ENCODE peak calls at places on chromosomes 11 and 22, in six cellular contexts. One of them, this sample, is unnamed. For H3K27me3, the result is how much of the 10 kb centered on the place peaks cover.

GRCh38 chr11:58625826-58626460 is 3.5 kb downstream of the CNTF start:
- DNase-seq in CD8-positive, alpha-beta T cell: no peak
- DNase-seq in thoracic aorta: no peak
- DNase-seq in psoas muscle: no peak
- DNase-seq in left ventricle myocardium inferior: no peak
- DNase-seq in sigmoid colon: no peak
- DNase-seq in this sample: no peak

GRCh38 chr11:78000193-78000592 is 5.7 kb upstream of the INTS4 start:
- DNase-seq in CD8-positive, alpha-beta T cell: peak
- DNase-seq in thoracic aorta: no peak
- DNase-seq in psoas muscle: no peak
- DNase-seq in left ventricle myocardium inferior: no peak
- DNase-seq in sigmoid colon: no peak
- DNase-seq in this sample: peak

GRCh38 chr22:36398602-36399472 is 11.1 kb upstream of the MYH9 start:
- DNase-seq in CD8-positive, alpha-beta T cell: no peak
- DNase-seq in thoracic aorta: no peak
- DNase-seq in psoas muscle: no peak
- DNase-seq in left ventricle myocardium inferior: no peak
- DNase-seq in sigmoid colon: no peak
- DNase-seq in this sample: peak

GRCh38 chr11:47270331-47271271 is 668 bp downstream of the MADD start:
- DNase-seq in CD8-positive, alpha-beta T cell: peak
- DNase-seq in thoracic aorta: no peak
- DNase-seq in psoas muscle: peak
- DNase-seq in left ventricle myocardium inferior: no peak
- DNase-seq in sigmoid colon: peak
- DNase-seq in this sample: peak

GRCh38 chr11:44269369-44270351 is 40.3 kb downstream of the ALX4 start:
- DNase-seq in CD8-positive, alpha-beta T cell: no peak
- DNase-seq in thoracic aorta: no peak
- DNase-seq in psoas muscle: no peak
- DNase-seq in left ventricle myocardium inferior: no peak
- DNase-seq in sigmoid colon: no peak
- DNase-seq in this sample: no peak

GRCh38 chr11:15034687-15035267 is 38.6 kb upstream of the CALCB start:
- DNase-seq in CD8-positive, alpha-beta T cell: no peak
- DNase-seq in thoracic aorta: no peak
- DNase-seq in psoas muscle: peak
- DNase-seq in left ventricle myocardium inferior: no peak
- DNase-seq in sigmoid colon: no peak
- DNase-seq in this sample: no peak

GRCh38 chr11:2940166-2940929 is 11.1 kb upstream of the PHLDA2 start:
- DNase-seq in CD8-positive, alpha-beta T cell: peak
- DNase-seq in thoracic aorta: no peak
- DNase-seq in psoas muscle: peak
- DNase-seq in left ventricle myocardium inferior: peak
- DNase-seq in sigmoid colon: peak
- DNase-seq in this sample: peak

GRCh38 chr11:46438211-46438610 is 46.6 kb upstream of the CHRM4 start:
- DNase-seq in CD8-positive, alpha-beta T cell: no peak
- DNase-seq in thoracic aorta: no peak
- DNase-seq in psoas muscle: no peak
- DNase-seq in left ventricle myocardium inferior: no peak
- DNase-seq in sigmoid colon: no peak
- DNase-seq in this sample: no peak

GRCh38 chr22:26606611-26607010 is 11.2 kb downstream of the CRYBB1 start:
- DNase-seq in CD8-positive, alpha-beta T cell: no peak
- DNase-seq in thoracic aorta: no peak
- DNase-seq in psoas muscle: no peak
- DNase-seq in left ventricle myocardium inferior: no peak
- DNase-seq in sigmoid colon: no peak
- DNase-seq in this sample: no peak

GRCh38 chr11:117639601-117640000 is 157.4 kb downstream of the DSCAML1 start:
- DNase-seq in CD8-positive, alpha-beta T cell: no peak
- DNase-seq in thoracic aorta: no peak
- DNase-seq in psoas muscle: no peak
- DNase-seq in left ventricle myocardium inferior: no peak
- DNase-seq in sigmoid colon: no peak
- DNase-seq in this sample: no peak

GRCh38 chr11:134069996-134070845 is 1.3 kb downstream of the JAM3 start:
- DNase-seq in CD8-positive, alpha-beta T cell: no peak
- DNase-seq in thoracic aorta: no peak
- DNase-seq in psoas muscle: no peak
- DNase-seq in left ventricle myocardium inferior: no peak
- DNase-seq in sigmoid colon: no peak
- DNase-seq in this sample: no peak
- H3K27me3 ChIP-seq in CD8-positive, alpha-beta T cell: under half
- H3K27me3 ChIP-seq in thoracic aorta: under half
- H3K27me3 ChIP-seq in psoas muscle: under half
- H3K27me3 ChIP-seq in left ventricle myocardium inferior: under half
- H3K27me3 ChIP-seq in sigmoid colon: under half
- H3K27me3 ChIP-seq in this sample: under half

DNA sequence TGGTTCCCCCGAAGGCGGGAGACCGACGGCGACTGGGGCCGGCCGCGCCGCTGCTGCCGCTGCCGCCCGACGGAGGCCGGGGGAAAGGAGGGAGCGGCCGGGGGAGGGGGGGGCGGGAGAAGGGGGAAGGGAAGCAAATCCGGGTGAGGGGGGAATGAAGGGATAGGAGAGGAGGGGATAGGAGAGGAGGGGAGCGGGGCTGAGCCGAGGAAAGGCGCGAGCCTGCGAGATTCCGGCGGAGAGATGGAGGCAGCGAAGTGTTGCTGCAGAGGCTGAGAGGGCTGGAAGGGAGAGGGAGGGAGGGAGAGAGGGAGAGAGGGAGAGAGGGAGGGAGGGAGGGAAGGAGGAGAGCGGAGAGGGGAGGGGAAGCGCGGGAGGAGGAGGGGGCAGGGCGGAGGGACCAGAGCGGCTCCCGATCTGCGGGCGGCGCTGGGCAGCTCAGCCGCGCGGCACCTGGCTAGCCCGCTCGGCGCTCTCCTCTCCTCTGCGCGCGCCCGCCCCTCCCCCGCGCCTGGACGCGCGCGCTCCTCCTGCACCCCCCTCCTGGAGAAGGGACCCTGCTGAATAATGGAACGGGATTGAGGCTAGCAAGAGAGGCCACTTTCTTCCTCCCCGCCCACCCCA is 52.4 kb downstream of the SLC22A12 start:
- DNase-seq in CD8-positive, alpha-beta T cell: no peak
- DNase-seq in thoracic aorta: no peak
- DNase-seq in psoas muscle: no peak
- DNase-seq in left ventricle myocardium inferior: no peak
- DNase-seq in sigmoid colon: peak
- DNase-seq in this sample: no peak
- H3K27me3 ChIP-seq in CD8-positive, alpha-beta T cell: under half
- H3K27me3 ChIP-seq in thoracic aorta: under half
- H3K27me3 ChIP-seq in psoas muscle: under half
- H3K27me3 ChIP-seq in left ventricle myocardium inferior: half or more
- H3K27me3 ChIP-seq in sigmoid colon: under half
- H3K27me3 ChIP-seq in this sample: under half

GRCh38 chr11:120941000-120941399 is 82.9 kb upstream of the TBCEL start:
- DNase-seq in CD8-positive, alpha-beta T cell: no peak
- DNase-seq in thoracic aorta: no peak
- DNase-seq in psoas muscle: no peak
- DNase-seq in left ventricle myocardium inferior: no peak
- DNase-seq in sigmoid colon: no peak
- DNase-seq in this sample: no peak
- H3K27me3 ChIP-seq in CD8-positive, alpha-beta T cell: under half
- H3K27me3 ChIP-seq in thoracic aorta: under half
- H3K27me3 ChIP-seq in psoas muscle: under half
- H3K27me3 ChIP-seq in left ventricle myocardium inferior: half or more
- H3K27me3 ChIP-seq in sigmoid colon: under half
- H3K27me3 ChIP-seq in this sample: under half

GRCh38 chr11:32438346-32438882 is 3.1 kb upstream of the WT1 start:
- DNase-seq in CD8-positive, alpha-beta T cell: no peak
- DNase-seq in thoracic aorta: no peak
- DNase-seq in psoas muscle: no peak
- DNase-seq in left ventricle myocardium inferior: no peak
- DNase-seq in sigmoid colon: no peak
- DNase-seq in this sample: no peak

GRCh38 chr11:32437406-32438345 is 2.3 kb upstream of the WT1 start:
- DNase-seq in CD8-positive, alpha-beta T cell: no peak
- DNase-seq in thoracic aorta: no peak
- DNase-seq in psoas muscle: no peak
- DNase-seq in left ventricle myocardium inferior: no peak
- DNase-seq in sigmoid colon: no peak
- DNase-seq in this sample: no peak

GRCh38 chr11:32439488-32440210 is 4.3 kb upstream of the WT1 start:
- DNase-seq in CD8-positive, alpha-beta T cell: no peak
- DNase-seq in thoracic aorta: no peak
- DNase-seq in psoas muscle: no peak
- DNase-seq in left ventricle myocardium inferior: no peak
- DNase-seq in sigmoid colon: no peak
- DNase-seq in this sample: no peak

GRCh38 chr11:32440372-32440888 is 5.1 kb upstream of the WT1 start:
- DNase-seq in CD8-positive, alpha-beta T cell: no peak
- DNase-seq in thoracic aorta: no peak
- DNase-seq in psoas muscle: no peak
- DNase-seq in left ventricle myocardium inferior: no peak
- DNase-seq in sigmoid colon: no peak
- DNase-seq in this sample: no peak

GRCh38 chr11:32438883-32439487 is 3.6 kb upstream of the WT1 start:
- DNase-seq in CD8-positive, alpha-beta T cell: no peak
- DNase-seq in thoracic aorta: no peak
- DNase-seq in psoas muscle: no peak
- DNase-seq in left ventricle myocardium inferior: no peak
- DNase-seq in sigmoid colon: no peak
- DNase-seq in this sample: no peak
- H3K27me3 ChIP-seq in CD8-positive, alpha-beta T cell: under half
- H3K27me3 ChIP-seq in thoracic aorta: under half
- H3K27me3 ChIP-seq in psoas muscle: under half
- H3K27me3 ChIP-seq in left ventricle myocardium inferior: half or more
- H3K27me3 ChIP-seq in sigmoid colon: half or more
- H3K27me3 ChIP-seq in this sample: half or more

GRCh38 chr11:624705-625635 is at the start of gene CDHR5:
- DNase-seq in CD8-positive, alpha-beta T cell: no peak
- DNase-seq in thoracic aorta: no peak
- DNase-seq in psoas muscle: peak
- DNase-seq in left ventricle myocardium inferior: no peak
- DNase-seq in sigmoid colon: no peak
- DNase-seq in this sample: no peak
- H3K27me3 ChIP-seq in CD8-positive, alpha-beta T cell: under half
- H3K27me3 ChIP-seq in thoracic aorta: under half
- H3K27me3 ChIP-seq in psoas muscle: under half
- H3K27me3 ChIP-seq in left ventricle myocardium inferior: under half
- H3K27me3 ChIP-seq in sigmoid colon: under half
- H3K27me3 ChIP-seq in this sample: under half

GRCh38 chr22:37809672-37810333 is 2.1 kb downstream of the GCAT start:
- DNase-seq in CD8-positive, alpha-beta T cell: no peak
- DNase-seq in thoracic aorta: no peak
- DNase-seq in psoas muscle: no peak
- DNase-seq in left ventricle myocardium inferior: no peak
- DNase-seq in sigmoid colon: no peak
- DNase-seq in this sample: no peak

GRCh38 chr22:37806409-37807338 is 1.1 kb upstream of the GCAT start:
- DNase-seq in CD8-positive, alpha-beta T cell: no peak
- DNase-seq in thoracic aorta: no peak
- DNase-seq in psoas muscle: no peak
- DNase-seq in left ventricle myocardium inferior: no peak
- DNase-seq in sigmoid colon: peak
- DNase-seq in this sample: peak

GRCh38 chr22:37808294-37808657 is 542 bp downstream of the GCAT start:
- DNase-seq in CD8-positive, alpha-beta T cell: no peak
- DNase-seq in thoracic aorta: no peak
- DNase-seq in psoas muscle: no peak
- DNase-seq in left ventricle myocardium inferior: no peak
- DNase-seq in sigmoid colon: no peak
- DNase-seq in this sample: no peak

GRCh38 chr22:37805878-37806277 is 1.9 kb upstream of the GCAT start:
- DNase-seq in CD8-positive, alpha-beta T cell: no peak
- DNase-seq in thoracic aorta: no peak
- DNase-seq in psoas muscle: no peak
- DNase-seq in left ventricle myocardium inferior: no peak
- DNase-seq in sigmoid colon: no peak
- DNase-seq in this sample: no peak

GRCh38 chr22:37807410-37808293 is at the start of gene GCAT:
- DNase-seq in CD8-positive, alpha-beta T cell: peak
- DNase-seq in thoracic aorta: peak
- DNase-seq in psoas muscle: peak
- DNase-seq in left ventricle myocardium inferior: peak
- DNase-seq in sigmoid colon: peak
- DNase-seq in this sample: peak
- H3K27me3 ChIP-seq in CD8-positive, alpha-beta T cell: under half
- H3K27me3 ChIP-seq in thoracic aorta: under half
- H3K27me3 ChIP-seq in psoas muscle: under half
- H3K27me3 ChIP-seq in left ventricle myocardium inferior: under half
- H3K27me3 ChIP-seq in sigmoid colon: under half
- H3K27me3 ChIP-seq in this sample: under half

GRCh38 chr22:42450862-42451261 is 18.7 kb upstream of the NFAM1 start:
- DNase-seq in CD8-positive, alpha-beta T cell: no peak
- DNase-seq in thoracic aorta: no peak
- DNase-seq in psoas muscle: no peak
- DNase-seq in left ventricle myocardium inferior: no peak
- DNase-seq in sigmoid colon: no peak
- DNase-seq in this sample: no peak
- H3K27me3 ChIP-seq in CD8-positive, alpha-beta T cell: under half
- H3K27me3 ChIP-seq in thoracic aorta: under half
- H3K27me3 ChIP-seq in psoas muscle: under half
- H3K27me3 ChIP-seq in left ventricle myocardium inferior: half or more
- H3K27me3 ChIP-seq in sigmoid colon: under half
- H3K27me3 ChIP-seq in this sample: under half

DNA sequence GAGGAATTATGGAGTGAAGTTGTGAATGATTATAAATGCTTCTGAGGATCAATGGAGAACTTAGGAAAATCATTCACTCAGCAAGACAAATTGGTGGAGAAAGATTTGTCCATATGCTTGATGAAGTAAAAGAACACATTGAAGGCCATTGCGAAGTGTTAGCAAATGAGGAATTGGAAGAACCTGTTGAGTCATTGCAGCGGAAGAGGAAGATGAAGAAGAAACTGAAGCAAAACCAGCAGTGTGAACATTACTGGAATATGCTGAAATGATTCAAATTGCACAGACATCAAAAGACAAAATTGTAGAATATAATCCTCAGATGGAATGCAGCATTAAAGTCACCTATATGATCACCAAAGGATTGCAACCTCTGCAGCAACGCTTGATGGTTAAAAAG is 168.1 kb downstream of the ADAMTS15 start:
- DNase-seq in CD8-positive, alpha-beta T cell: no peak
- DNase-seq in thoracic aorta: no peak
- DNase-seq in psoas muscle: no peak
- DNase-seq in left ventricle myocardium inferior: no peak
- DNase-seq in sigmoid colon: no peak
- DNase-seq in this sample: no peak
- H3K27me3 ChIP-seq in CD8-positive, alpha-beta T cell: under half
- H3K27me3 ChIP-seq in thoracic aorta: under half
- H3K27me3 ChIP-seq in psoas muscle: under half
- H3K27me3 ChIP-seq in left ventricle myocardium inferior: under half
- H3K27me3 ChIP-seq in sigmoid colon: under half
- H3K27me3 ChIP-seq in this sample: under half